ENCODE peak calls at places on chromosomes 13 and 19, in nine cellular contexts. One of them, this sample, is unnamed.

GRCh38 chr13:38223093-38223492 is 126.6 kb upstream of the UFM1 start:
- DNase-seq in H1: no peak
- DNase-seq in SK-N-SH: no peak
- DNase-seq in bronchial epithelial cell: peak; percentile 26
- DNase-seq in tibial artery: no peak
- DNase-seq in A673: peak; percentile 70
- DNase-seq in AG04449: no peak
- DNase-seq in A549: no peak
- DNase-seq in cardiac fibroblast: peak; percentile 64
- DNase-seq in this sample: no peak

GRCh38 chr13:46609052-46609451 is 56.1 kb downstream of the LRCH1 start:
- DNase-seq in bronchial epithelial cell: no peak
- DNase-seq in SK-N-SH: no peak
- DNase-seq in tibial artery: no peak
- DNase-seq in AG04449: no peak
- DNase-seq in H1: no peak
- DNase-seq in A549: no peak
- DNase-seq in A673: no peak
- DNase-seq in cardiac fibroblast: no peak
- DNase-seq in this sample: no peak

GRCh38 chr19:45560686-45561085 is 23.9 kb downstream of the OPA3 start:
- DNase-seq in A549: no peak
- DNase-seq in cardiac fibroblast: no peak
- DNase-seq in bronchial epithelial cell: no peak
- DNase-seq in SK-N-SH: no peak
- DNase-seq in tibial artery: no peak
- DNase-seq in A673: no peak
- DNase-seq in H1: no peak
- DNase-seq in AG04449: no peak
- DNase-seq in this sample: no peak

GRCh38 chr13:64538711-64539110 is 2691.4 kb downstream of the PCDH9 start:
- DNase-seq in A549: no peak
- DNase-seq in tibial artery: no peak
- DNase-seq in AG04449: peak; percentile 4
- DNase-seq in bronchial epithelial cell: no peak
- DNase-seq in SK-N-SH: no peak
- DNase-seq in H1: no peak
- DNase-seq in A673: no peak
- DNase-seq in cardiac fibroblast: peak; percentile 30
- DNase-seq in this sample: no peak

GRCh38 chr13:75633285-75633684 is 2.8 kb upstream of the LMO7 start:
- DNase-seq in AG04449: peak; percentile 88
- DNase-seq in A549: no peak
- DNase-seq in SK-N-SH: no peak
- DNase-seq in cardiac fibroblast: peak; percentile 87
- DNase-seq in tibial artery: no peak
- DNase-seq in bronchial epithelial cell: peak; percentile 29
- DNase-seq in H1: no peak
- DNase-seq in A673: peak; percentile 17
- DNase-seq in this sample: no peak

GRCh38 chr19:39941151-39941550 is 6.7 kb upstream of the FCGBP start:
- DNase-seq in SK-N-SH: no peak
- DNase-seq in A549: no peak
- DNase-seq in AG04449: no peak
- DNase-seq in cardiac fibroblast: no peak
- DNase-seq in tibial artery: no peak
- DNase-seq in bronchial epithelial cell: no peak
- DNase-seq in H1: no peak
- DNase-seq in A673: no peak
- DNase-seq in this sample: no peak

GRCh38 chr19:18044825-18045304 is 36.9 kb downstream of the ARRDC2 start:
- DNase-seq in A549: no peak
- DNase-seq in AG04449: no peak
- DNase-seq in A673: peak; percentile 64
- DNase-seq in cardiac fibroblast: peak; percentile 71
- DNase-seq in bronchial epithelial cell: peak; percentile 40
- DNase-seq in H1: peak; percentile 59
- DNase-seq in SK-N-SH: no peak
- DNase-seq in tibial artery: peak; percentile 90
- DNase-seq in this sample: no peak

GRCh38 chr19:29293292-29293691 is 80.3 kb upstream of the UQCRFS1 start:
- DNase-seq in tibial artery: peak; percentile 31
- DNase-seq in cardiac fibroblast: no peak
- DNase-seq in A673: no peak
- DNase-seq in bronchial epithelial cell: no peak
- DNase-seq in SK-N-SH: no peak
- DNase-seq in AG04449: no peak
- DNase-seq in A549: no peak
- DNase-seq in H1: no peak
- DNase-seq in this sample: no peak

GRCh38 chr19:39303373-39304184 is 7.4 kb downstream of the IFNL1 start:
- DNase-seq in tibial artery: peak; percentile 1
- DNase-seq in A673: no peak
- DNase-seq in bronchial epithelial cell: no peak
- DNase-seq in SK-N-SH: no peak
- DNase-seq in cardiac fibroblast: no peak
- DNase-seq in A549: no peak
- DNase-seq in H1: no peak
- DNase-seq in AG04449: no peak
- DNase-seq in this sample: no peak

GRCh38 chr13:39684531-39685137 is 29.2 kb downstream of the COG6 start:
- DNase-seq in SK-N-SH: peak; percentile 23
- DNase-seq in tibial artery: no peak
- DNase-seq in AG04449: peak; percentile 7
- DNase-seq in bronchial epithelial cell: peak; percentile 56
- DNase-seq in A673: peak; percentile 73
- DNase-seq in A549: peak; percentile 3
- DNase-seq in H1: no peak
- DNase-seq in cardiac fibroblast: peak; percentile 70
- DNase-seq in this sample: no peak

GRCh38 chr13:24161980-24162517 is 1.5 kb downstream of the SPATA13 start:
- DNase-seq in AG04449: no peak
- DNase-seq in cardiac fibroblast: no peak
- DNase-seq in tibial artery: no peak
- DNase-seq in bronchial epithelial cell: no peak
- DNase-seq in SK-N-SH: no peak
- DNase-seq in A549: no peak
- DNase-seq in A673: no peak
- DNase-seq in H1: no peak
- DNase-seq in this sample: no peak

GRCh38 chr13:23866420-23867026 is 22.7 kb downstream of the MIPEP start:
- DNase-seq in H1: no peak
- DNase-seq in AG04449: no peak
- DNase-seq in cardiac fibroblast: peak; percentile 45
- DNase-seq in tibial artery: no peak
- DNase-seq in A549: no peak
- DNase-seq in A673: no peak
- DNase-seq in SK-N-SH: no peak
- DNase-seq in bronchial epithelial cell: no peak
- DNase-seq in this sample: no peak

GRCh38 chr13:50437252-50437651 is 406.2 kb downstream of the DLEU7 start:
- DNase-seq in SK-N-SH: no peak
- DNase-seq in AG04449: peak; percentile 80
- DNase-seq in A549: no peak
- DNase-seq in A673: no peak
- DNase-seq in bronchial epithelial cell: no peak
- DNase-seq in tibial artery: no peak
- DNase-seq in H1: no peak
- DNase-seq in cardiac fibroblast: peak; percentile 29
- DNase-seq in this sample: no peak

GRCh38 chr19:49660338-49660961 is 5.2 kb downstream of the IRF3 start:
- DNase-seq in H1: no peak
- DNase-seq in cardiac fibroblast: no peak
- DNase-seq in AG04449: no peak
- DNase-seq in SK-N-SH: no peak
- DNase-seq in A673: no peak
- DNase-seq in tibial artery: no peak
- DNase-seq in A549: no peak
- DNase-seq in bronchial epithelial cell: no peak
- DNase-seq in this sample: no peak

GRCh38 chr13:69820180-69820579 is 287.4 kb upstream of the ATXN8OS start:
- DNase-seq in tibial artery: no peak
- DNase-seq in H1: no peak
- DNase-seq in A673: no peak
- DNase-seq in cardiac fibroblast: no peak
- DNase-seq in AG04449: no peak
- DNase-seq in bronchial epithelial cell: no peak
- DNase-seq in SK-N-SH: peak; percentile 8
- DNase-seq in A549: no peak
- DNase-seq in this sample: no peak

GRCh38 chr13:102402292-102402691 is 444 bp upstream of the FGF14 start:
- DNase-seq in H1: peak; percentile 62
- DNase-seq in tibial artery: no peak
- DNase-seq in A673: peak; percentile 95
- DNase-seq in A549: no peak
- DNase-seq in bronchial epithelial cell: peak; percentile 27
- DNase-seq in SK-N-SH: peak; percentile 88
- DNase-seq in AG04449: no peak
- DNase-seq in cardiac fibroblast: no peak
- DNase-seq in this sample: no peak

GRCh38 chr13:102401755-102402154 is at the start of gene FGF14:
- DNase-seq in bronchial epithelial cell: no peak
- DNase-seq in SK-N-SH: peak; percentile 31
- DNase-seq in H1: no peak
- DNase-seq in AG04449: no peak
- DNase-seq in cardiac fibroblast: no peak
- DNase-seq in A673: no peak
- DNase-seq in tibial artery: no peak
- DNase-seq in A549: no peak
- DNase-seq in this sample: no peak

GRCh38 chr13:102400619-102401125 is 1.2 kb downstream of the FGF14 start:
- DNase-seq in A673: peak; percentile 57
- DNase-seq in tibial artery: peak; percentile 66
- DNase-seq in AG04449: no peak
- DNase-seq in A549: no peak
- DNase-seq in SK-N-SH: peak; percentile 73
- DNase-seq in bronchial epithelial cell: peak; percentile 23
- DNase-seq in cardiac fibroblast: no peak
- DNase-seq in H1: no peak
- DNase-seq in this sample: peak; percentile 72

GRCh38 chr13:102401305-102401704 is 543 bp downstream of the FGF14 start:
- DNase-seq in cardiac fibroblast: no peak
- DNase-seq in H1: no peak
- DNase-seq in AG04449: no peak
- DNase-seq in A549: no peak
- DNase-seq in SK-N-SH: peak; percentile 45
- DNase-seq in tibial artery: no peak
- DNase-seq in bronchial epithelial cell: peak; percentile 18
- DNase-seq in A673: no peak
- DNase-seq in this sample: no peak

GRCh38 chr13:102399791-102400618 is 1.8 kb downstream of the FGF14 start:
- DNase-seq in H1: peak; percentile 72
- DNase-seq in A549: peak; percentile 28
- DNase-seq in A673: peak; percentile 71
- DNase-seq in SK-N-SH: peak; percentile 78
- DNase-seq in cardiac fibroblast: no peak
- DNase-seq in bronchial epithelial cell: no peak
- DNase-seq in AG04449: no peak
- DNase-seq in tibial artery: no peak
- DNase-seq in this sample: peak; percentile 66
- TF ChIP-seq CTCF in H1: peak; percentile 0
- TF ChIP-seq CTCF in A549: peak; percentile 11
- TF ChIP-seq CTCF in A673: peak; percentile 26
- TF ChIP-seq CTCF in SK-N-SH: peak; percentile 34
- TF ChIP-seq CTCF in cardiac fibroblast: no peak
- TF ChIP-seq CTCF in bronchial epithelial cell: peak; percentile 4
- TF ChIP-seq CTCF in AG04449: no peak
- TF ChIP-seq CTCF in tibial artery: no peak
- TF ChIP-seq CTCF in this sample: peak; percentile 39

DNA sequence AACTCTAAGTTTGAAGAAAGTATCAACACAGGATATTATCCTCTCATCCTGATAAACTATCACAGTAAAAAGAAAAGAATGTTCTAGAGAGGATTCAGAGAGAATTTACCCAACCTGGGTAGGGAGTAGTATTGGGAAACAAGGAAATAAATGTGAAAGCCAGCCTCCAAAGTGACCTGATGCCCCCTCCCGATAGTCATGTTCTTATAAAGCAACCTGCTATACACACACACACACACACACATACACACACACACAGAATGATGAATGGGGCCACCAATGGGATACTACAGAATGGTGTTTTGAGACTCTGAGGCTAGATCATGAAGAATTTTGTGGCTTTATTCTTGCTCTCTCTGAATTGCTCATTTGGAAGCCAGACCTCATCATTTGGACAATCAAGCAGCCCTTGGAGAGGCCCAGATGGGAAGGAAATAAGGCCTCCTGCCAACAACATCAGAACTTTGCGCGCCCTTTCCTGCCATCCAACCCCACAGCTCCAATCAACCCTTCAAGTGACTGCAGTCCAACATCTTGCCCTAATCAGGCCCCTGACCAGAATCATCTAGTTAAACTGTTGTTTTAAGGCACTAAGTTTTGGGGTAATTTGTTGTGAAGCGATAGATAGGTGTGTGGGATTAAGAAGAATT is 807.9 kb upstream of the ARGLU1 start:
- DNase-seq in AG04449: no peak
- DNase-seq in tibial artery: no peak
- DNase-seq in SK-N-SH: no peak
- DNase-seq in A549: no peak
- DNase-seq in bronchial epithelial cell: no peak
- DNase-seq in H1: no peak
- DNase-seq in cardiac fibroblast: no peak
- DNase-seq in A673: no peak
- DNase-seq in this sample: no peak
- TF ChIP-seq CTCF in AG04449: no peak
- TF ChIP-seq CTCF in tibial artery: no peak
- TF ChIP-seq CTCF in SK-N-SH: no peak
- TF ChIP-seq CTCF in A549: no peak
- TF ChIP-seq CTCF in bronchial epithelial cell: no peak
- TF ChIP-seq CTCF in H1: no peak
- TF ChIP-seq CTCF in cardiac fibroblast: no peak
- TF ChIP-seq CTCF in A673: no peak
- TF ChIP-seq CTCF in this sample: no peak

DNA sequence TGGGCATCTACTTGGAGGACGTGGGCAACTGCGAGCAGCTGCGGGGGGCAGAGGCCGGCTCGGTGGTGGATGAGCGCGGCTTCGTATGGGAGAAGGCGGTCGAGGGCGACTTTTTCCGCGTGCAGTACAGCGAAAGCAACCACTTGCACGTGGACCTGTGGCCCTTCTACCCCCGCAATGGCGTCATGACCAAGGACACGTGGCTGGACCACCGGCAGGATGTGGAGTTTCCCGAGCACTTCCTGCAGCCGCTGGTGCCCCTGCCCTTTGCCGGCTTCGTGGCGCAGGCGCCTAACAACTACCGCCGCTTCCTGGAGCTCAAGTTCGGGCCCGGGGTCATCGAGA is 10.3 kb upstream of the STRN4 start:
- DNase-seq in tibial artery: no peak
- DNase-seq in A549: no peak
- DNase-seq in cardiac fibroblast: no peak
- DNase-seq in A673: no peak
- DNase-seq in bronchial epithelial cell: no peak
- DNase-seq in SK-N-SH: no peak
- DNase-seq in AG04449: no peak
- DNase-seq in H1: no peak
- DNase-seq in this sample: no peak
- TF ChIP-seq CTCF in tibial artery: no peak
- TF ChIP-seq CTCF in A549: no peak
- TF ChIP-seq CTCF in cardiac fibroblast: no peak
- TF ChIP-seq CTCF in A673: no peak
- TF ChIP-seq CTCF in bronchial epithelial cell: no peak
- TF ChIP-seq CTCF in SK-N-SH: no peak
- TF ChIP-seq CTCF in AG04449: no peak
- TF ChIP-seq CTCF in H1: no peak
- TF ChIP-seq CTCF in this sample: no peak

GRCh38 chr13:29589967-29590366 is 5.5 kb downstream of the SLC7A1 start:
- DNase-seq in tibial artery: no peak
- DNase-seq in bronchial epithelial cell: no peak
- DNase-seq in AG04449: no peak
- DNase-seq in SK-N-SH: no peak
- DNase-seq in cardiac fibroblast: no peak
- DNase-seq in H1: no peak
- DNase-seq in A549: no peak
- DNase-seq in A673: no peak
- DNase-seq in this sample: no peak
- TF ChIP-seq CTCF in tibial artery: no peak
- TF ChIP-seq CTCF in bronchial epithelial cell: no peak
- TF ChIP-seq CTCF in AG04449: no peak
- TF ChIP-seq CTCF in SK-N-SH: peak; percentile 29
- TF ChIP-seq CTCF in cardiac fibroblast: no peak
- TF ChIP-seq CTCF in H1: peak; percentile 41
- TF ChIP-seq CTCF in A549: no peak
- TF ChIP-seq CTCF in A673: peak; percentile 30
- TF ChIP-seq CTCF in this sample: peak; percentile 42

This sample was measured in chondrocyte.